ENCODE peak calls at places on chromosomes 7 and 10, in seven cellular contexts. One of them, this sample, is unnamed.
A peak's percentile ranks its signal among the peaks of the same experiment; 100 is the strongest.

GRCh38 chr7:1847260-1848001 is 177.4 kb downstream of the ELFN1 start:
- DNase-seq in fibroblast of pulmonary artery: no peak
- DNase-seq in HuH-7: no peak
- DNase-seq in GM23248: no peak
- DNase-seq in WTC11: no peak
- DNase-seq in GM13977: no peak
- DNase-seq in EL: no peak
- DNase-seq in this sample: no peak

GRCh38 chr10:454860-455259 is 234.6 kb downstream of the DIP2C start:
- DNase-seq in fibroblast of pulmonary artery: peak; percentile 92
- DNase-seq in HuH-7: no peak
- DNase-seq in GM23248: peak; percentile 92
- DNase-seq in WTC11: no peak
- DNase-seq in GM13977: no peak
- DNase-seq in EL: peak; percentile 98
- DNase-seq in this sample: peak; percentile 71

GRCh38 chr7:101362334-101363195 is at the start of gene COL26A1:
- DNase-seq in fibroblast of pulmonary artery: peak; percentile 11
- DNase-seq in HuH-7: peak; percentile 82
- DNase-seq in GM23248: peak; percentile 61
- DNase-seq in WTC11: peak; percentile 68
- DNase-seq in GM13977: peak; percentile 58
- DNase-seq in EL: peak; percentile 13
- DNase-seq in this sample: peak; percentile 68

GRCh38 chr10:96991313-96991841 is 159.3 kb downstream of the LCOR start:
- DNase-seq in fibroblast of pulmonary artery: peak; percentile 48
- DNase-seq in HuH-7: no peak
- DNase-seq in GM23248: peak; percentile 85
- DNase-seq in WTC11: no peak
- DNase-seq in GM13977: no peak
- DNase-seq in EL: peak; percentile 80
- DNase-seq in this sample: peak; percentile 72

GRCh38 chr7:73865738-73866445 is 4.9 kb downstream of the TMEM270 start:
- DNase-seq in fibroblast of pulmonary artery: peak; percentile 73
- DNase-seq in HuH-7: peak; percentile 45
- DNase-seq in GM23248: peak; percentile 84
- DNase-seq in WTC11: peak; percentile 51
- DNase-seq in GM13977: peak; percentile 76
- DNase-seq in EL: peak; percentile 66
- DNase-seq in this sample: peak; percentile 73

GRCh38 chr10:71684356-71685173 is 35.0 kb downstream of the C10orf105 start:
- DNase-seq in fibroblast of pulmonary artery: no peak
- DNase-seq in HuH-7: no peak
- DNase-seq in GM23248: peak; percentile 12
- DNase-seq in WTC11: no peak
- DNase-seq in GM13977: no peak
- DNase-seq in EL: no peak
- DNase-seq in this sample: no peak

GRCh38 chr7:73521636-73522080 is 435 bp downstream of the BAZ1B start:
- DNase-seq in fibroblast of pulmonary artery: peak; percentile 25
- DNase-seq in HuH-7: peak; percentile 56
- DNase-seq in GM23248: peak; percentile 74
- DNase-seq in WTC11: peak; percentile 61
- DNase-seq in GM13977: peak; percentile 85
- DNase-seq in EL: no peak
- DNase-seq in this sample: peak; percentile 81

GRCh38 chr7:127943541-127944521 is 87.4 kb downstream of the LRRC4 start:
- DNase-seq in fibroblast of pulmonary artery: peak; percentile 72
- DNase-seq in HuH-7: no peak
- DNase-seq in GM23248: peak; percentile 47
- DNase-seq in WTC11: no peak
- DNase-seq in GM13977: no peak
- DNase-seq in EL: no peak
- DNase-seq in this sample: no peak

GRCh38 chr10:117094856-117095255 is 43.2 kb downstream of the VAX1 start:
- DNase-seq in fibroblast of pulmonary artery: no peak
- DNase-seq in HuH-7: no peak
- DNase-seq in GM23248: no peak
- DNase-seq in WTC11: no peak
- DNase-seq in GM13977: no peak
- DNase-seq in EL: no peak
- DNase-seq in this sample: no peak

GRCh38 chr10:31648966-31649365 is 279.7 kb downstream of the ARHGAP12 start:
- DNase-seq in fibroblast of pulmonary artery: no peak
- DNase-seq in HuH-7: no peak
- DNase-seq in GM23248: no peak
- DNase-seq in WTC11: no peak
- DNase-seq in GM13977: no peak
- DNase-seq in EL: peak; percentile 22
- DNase-seq in this sample: no peak

GRCh38 chr7:17849504-17849903 is 90.8 kb downstream of the SNX13 start:
- DNase-seq in fibroblast of pulmonary artery: peak; percentile 68
- DNase-seq in HuH-7: peak; percentile 20
- DNase-seq in GM23248: peak; percentile 40
- DNase-seq in WTC11: no peak
- DNase-seq in GM13977: no peak
- DNase-seq in EL: peak; percentile 80
- DNase-seq in this sample: no peak

GRCh38 chr7:154917214-154918160 is 85.4 kb downstream of the PAXIP1 start:
- DNase-seq in fibroblast of pulmonary artery: no peak
- DNase-seq in HuH-7: no peak
- DNase-seq in GM23248: no peak
- DNase-seq in WTC11: no peak
- DNase-seq in GM13977: no peak
- DNase-seq in EL: no peak
- DNase-seq in this sample: no peak

GRCh38 chr10:28254290-28254985 is 48.4 kb downstream of the MPP7 start:
- DNase-seq in fibroblast of pulmonary artery: peak; percentile 25
- DNase-seq in HuH-7: no peak
- DNase-seq in GM23248: peak; percentile 63
- DNase-seq in WTC11: no peak
- DNase-seq in GM13977: no peak
- DNase-seq in EL: peak; percentile 81
- DNase-seq in this sample: no peak

GRCh38 chr7:5296015-5296621 is 13.4 kb downstream of the SLC29A4 start:
- DNase-seq in fibroblast of pulmonary artery: no peak
- DNase-seq in HuH-7: no peak
- DNase-seq in GM23248: no peak
- DNase-seq in WTC11: peak; percentile 57
- DNase-seq in GM13977: no peak
- DNase-seq in EL: no peak
- DNase-seq in this sample: no peak

GRCh38 chr10:110175406-110175805 is 32.0 kb upstream of the MXI1 start:
- DNase-seq in fibroblast of pulmonary artery: peak; percentile 32
- DNase-seq in HuH-7: no peak
- DNase-seq in GM23248: peak; percentile 26
- DNase-seq in WTC11: no peak
- DNase-seq in GM13977: no peak
- DNase-seq in EL: no peak
- DNase-seq in this sample: no peak

GRCh38 chr10:133219782-133220181 is 10.2 kb upstream of the UTF1 start:
- DNase-seq in fibroblast of pulmonary artery: no peak
- DNase-seq in HuH-7: no peak
- DNase-seq in GM23248: no peak
- DNase-seq in WTC11: peak; percentile 78
- DNase-seq in GM13977: no peak
- DNase-seq in EL: no peak
- DNase-seq in this sample: no peak

This sample was measured in AG08396.